ENCODE peak calls at places on chromosome 16, in four cellular contexts. U is right lobe of liver, A is body of pancreas, M is ascending aorta. Y is an unnamed sample. For H3K4me1, the result is how much of the 10 kb centered on the place peaks cover.

GRCh38 chr16:12578001-12578400 is 225.7 kb downstream of the CPPED1 start:
- DNase-seq in U (no peak), A (no peak), M (no peak), Y (no peak)

GRCh38 chr16:67191995-67192681 is at the start of gene E2F4:
- DNase-seq in U (peak), A (peak), M (peak), Y (peak)

GRCh38 chr16:58931436-58931835 is 197.3 kb upstream of the GOT2 start:
- DNase-seq in U (no peak), A (no peak), M (no peak), Y (no peak)

GRCh38 chr16:74832228-74832627 is 57.6 kb upstream of the FA2H start:
- DNase-seq in U (no peak), A (no peak), M (no peak), Y (no peak)

GRCh38 chr16:4272114-4272954 is 489 bp downstream of the TFAP4 start:
- DNase-seq in U (peak), A (peak), M (peak), Y (no peak)

GRCh38 chr16:19748389-19749110 is 30.5 kb downstream of the IQCK start:
- DNase-seq in U (no peak), A (no peak), M (no peak), Y (no peak)

GRCh38 chr16:89114159-89114981 is 20.7 kb downstream of the ACSF3 start:
- DNase-seq in U (peak), A (no peak), M (no peak), Y (no peak)

GRCh38 chr16:68629315-68629900 is 15.7 kb upstream of the CDH3 start:
- DNase-seq in U (no peak), A (no peak), M (no peak), Y (no peak)

GRCh38 chr16:5056347-5056746 is 9.4 kb downstream of the C16orf89 start:
- DNase-seq in U (no peak), A (no peak), M (no peak), Y (no peak)

GRCh38 chr16:12132850-12133249 is 156.3 kb downstream of the SNX29 start:
- DNase-seq in U (no peak), A (no peak), M (no peak), Y (no peak)

GRCh38 chr16:85329059-85329812 is 217.0 kb upstream of the CIBAR2 start:
- DNase-seq in U (no peak), A (no peak), M (no peak), Y (no peak)

GRCh38 chr16:11824362-11824761 is 27.0 kb downstream of the RSL1D1 start:
- DNase-seq in U (peak), A (peak), M (peak), Y (no peak)

GRCh38 chr16:72878301-72879269 is 169.3 kb downstream of the ZFHX3 start:
- DNase-seq in U (peak), A (peak), M (no peak), Y (no peak)

GRCh38 chr16:68605746-68606145 is 39.4 kb upstream of the CDH3 start:
- DNase-seq in U (peak), A (peak), M (no peak), Y (no peak)

GRCh38 chr16:89018605-89019158 is 41.7 kb upstream of the CBFA2T3 start:
- DNase-seq in U (peak), A (no peak), M (no peak), Y (no peak)

GRCh38 chr16:4936181-4936990 is 562 bp downstream of the PPL start:
- DNase-seq in U (peak), A (peak), M (no peak), Y (no peak)

GRCh38 chr16:74462361-74462760 is 41.1 kb upstream of the CLEC18B start:
- DNase-seq in U (no peak), A (no peak), M (no peak), Y (no peak)

GRCh38 chr16:1960665-1961630 is 1.6 kb downstream of the NDUFB10 start:
- DNase-seq in U (no peak), A (no peak), M (no peak), Y (no peak)

GRCh38 chr16:69309316-69309715 is 1.8 kb upstream of the VPS4A start:
- DNase-seq in U (peak), A (no peak), M (peak), Y (no peak)

GRCh38 chr16:57643166-57643813 is 14.9 kb downstream of the ADGRG1 start:
- DNase-seq in U (no peak), A (no peak), M (no peak), Y (no peak)

GRCh38 chr16:88007321-88007731 is 56.1 kb downstream of the BANP start:
- DNase-seq in U (no peak), A (no peak), M (no peak), Y (no peak)

GRCh38 chr16:67528222-67528869 is at the start of gene RIPOR1:
- DNase-seq in U (peak), A (peak), M (peak), Y (no peak)

GRCh38 chr16:83666449-83666848 is 141.3 kb upstream of the HSBP1 start:
- DNase-seq in U (no peak), A (no peak), M (no peak), Y (no peak)
- H3K27ac ChIP-seq in U (no peak), A (no peak), M (no peak), Y (no peak)

GRCh38 chr16:528111-529011 is 849 bp downstream of the CAPN15 start:
- DNase-seq in U (no peak), A (peak), M (no peak), Y (peak)

GRCh38 chr16:530111-530817 is 2.8 kb downstream of the CAPN15 start:
- DNase-seq in U (no peak), A (no peak), M (no peak), Y (no peak)

GRCh38 chr16:531494-532125 is 4.1 kb downstream of the CAPN15 start:
- DNase-seq in U (no peak), A (no peak), M (no peak), Y (no peak)

GRCh38 chr16:527015-527903 is at the start of gene CAPN15:
- DNase-seq in U (peak), A (peak), M (peak), Y (peak)

GRCh38 chr16:529012-529575 is 1.6 kb downstream of the CAPN15 start:
- DNase-seq in U (no peak), A (peak), M (no peak), Y (no peak)
- H3K4me1 ChIP-seq in U (under half), A (half or more), M (under half), Y (under half)

GRCh38 chr16:27974896-27975540 is 88.5 kb downstream of the GSG1L start:
- DNase-seq in U (no peak), A (no peak), M (no peak), Y (no peak)

GRCh38 chr16:27969574-27969973 is 93.9 kb downstream of the GSG1L start:
- DNase-seq in U (no peak), A (no peak), M (no peak), Y (no peak)

GRCh38 chr16:27976990-27977389 is 86.5 kb downstream of the GSG1L start:
- DNase-seq in U (no peak), A (no peak), M (no peak), Y (no peak)

GRCh38 chr16:27973678-27974077 is 89.8 kb downstream of the GSG1L start:
- DNase-seq in U (no peak), A (no peak), M (no peak), Y (no peak)

DNA sequence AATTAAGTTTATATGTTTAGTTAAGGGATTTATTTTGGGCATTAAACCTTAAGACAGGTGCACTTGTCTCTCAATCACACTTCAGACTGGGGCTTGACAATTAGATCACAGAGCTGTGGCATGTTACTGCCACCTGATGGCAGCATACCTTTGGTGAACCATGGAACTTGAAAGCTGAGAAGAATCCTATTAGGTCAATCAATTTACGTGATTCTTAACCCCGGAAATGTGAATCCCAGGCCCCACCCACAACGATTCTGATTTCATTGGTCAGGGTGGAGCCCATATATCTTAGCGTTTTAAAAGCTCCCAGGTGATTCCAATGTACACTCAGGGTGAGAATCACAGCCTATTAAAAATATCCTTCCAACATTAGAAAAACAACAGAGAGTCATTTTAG is 91.0 kb downstream of the GSG1L start:
- DNase-seq in U (no peak), A (no peak), M (peak), Y (no peak)
- TF ChIP-seq CTCF in U (peak), A (peak), M (peak), Y (peak)

DNA sequence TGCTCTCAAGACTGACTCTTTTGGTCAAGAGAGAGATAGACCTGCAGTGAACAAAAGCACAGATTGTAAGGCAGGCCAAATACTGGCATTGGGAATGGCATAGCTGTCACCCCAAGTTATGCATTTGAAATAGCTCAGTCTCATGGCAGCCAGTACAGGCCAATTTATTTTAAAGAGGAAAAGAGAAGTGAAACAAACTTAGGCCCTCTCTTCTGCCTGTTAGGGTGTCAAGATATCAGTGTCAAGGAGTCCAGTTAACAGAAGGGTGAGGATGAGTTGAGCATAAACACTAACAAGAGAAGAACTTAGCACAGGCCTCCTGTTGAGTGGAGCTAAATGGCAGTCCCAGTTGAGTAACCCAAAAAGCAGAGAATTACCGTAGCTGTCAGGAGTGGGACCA is 215.6 kb downstream of the IRX3 start:
- DNase-seq in U (no peak), A (no peak), M (no peak), Y (no peak)
- H3K27ac ChIP-seq in U (no peak), A (no peak), M (no peak), Y (no peak)

GRCh38 chr16:86896976-86897375 is 318.6 kb downstream of the FOXL1 start:
- DNase-seq in U (no peak), A (no peak), M (no peak), Y (no peak)

GRCh38 chr16:86894168-86894567 is 315.8 kb downstream of the FOXL1 start:
- DNase-seq in U (no peak), A (no peak), M (no peak), Y (no peak)

GRCh38 chr16:86893513-86893912 is 315.2 kb downstream of the FOXL1 start:
- DNase-seq in U (no peak), A (no peak), M (no peak), Y (no peak)

GRCh38 chr16:86895609-86896008 is 317.3 kb downstream of the FOXL1 start:
- DNase-seq in U (no peak), A (no peak), M (no peak), Y (no peak)

DNA sequence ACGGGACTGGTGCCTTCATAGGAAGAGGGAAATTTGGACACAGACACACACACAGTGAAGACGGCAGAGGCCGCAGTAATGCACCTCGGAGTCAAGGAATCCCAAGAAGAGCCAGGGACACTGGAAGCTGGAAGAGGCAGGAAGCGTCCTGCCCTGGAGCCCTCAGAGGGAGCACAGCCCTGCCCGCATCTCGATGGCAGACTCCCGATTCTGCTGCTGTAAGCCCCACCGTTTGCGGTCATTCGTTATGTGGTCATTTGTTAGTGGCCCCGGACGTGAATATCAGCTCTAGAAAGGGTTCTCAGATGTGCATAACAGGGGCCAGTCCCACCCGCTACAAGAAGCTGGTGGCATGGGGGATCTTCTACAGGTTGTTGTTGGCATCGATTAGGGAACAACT is 316.6 kb downstream of the FOXL1 start:
- DNase-seq in U (no peak), A (no peak), M (no peak), Y (no peak)
- H3K4me1 ChIP-seq in U (under half), A (under half), M (under half), Y (under half)